ENCODE peak calls at places on chromosome 4, in eight cellular contexts. I is SK-N-SH; K is neural progenitor cell; F is CD8-positive, alpha-beta T cell; D is heart right ventricle; W is foreskin keratinocyte; A is A549; Y is PC-3. Q is an unnamed sample.

GRCh38 chr4:103786014-103786413 is 66.2 kb upstream of the TACR3 start:
- DNase-seq in I (peak; percentile 16), K (peak; percentile 74), F (no peak), D (no peak), W (no peak), A (peak; percentile 53), Y (peak; percentile 63), Q (no peak)

GRCh38 chr4:39054497-39054896 is 7.5 kb upstream of the KLHL5 start:
- DNase-seq in I (no peak), K (peak; percentile 65), F (no peak), D (no peak), W (no peak), A (no peak), Y (no peak), Q (no peak)

GRCh38 chr4:162645381-162645780 is 481.6 kb upstream of the FSTL5 start:
- DNase-seq in I (no peak), K (peak; percentile 39), F (no peak), D (no peak), W (no peak), A (peak; percentile 23), Y (no peak), Q (no peak)

GRCh38 chr4:52957220-52957686 is 95.1 kb downstream of the RASL11B start:
- DNase-seq in I (peak; percentile 40), K (peak; percentile 66), F (no peak), D (peak; percentile 21), W (no peak), A (no peak), Y (no peak), Q (no peak)

GRCh38 chr4:5965225-5965624 is 53.0 kb downstream of the C4orf50 start:
- DNase-seq in I (no peak), K (no peak), F (no peak), D (no peak), W (no peak), A (no peak), Y (no peak), Q (peak; percentile 24)

GRCh38 chr4:183347586-183347985 is 25.4 kb upstream of the CLDN24 start:
- DNase-seq in I (no peak), K (no peak), F (no peak), D (no peak), W (no peak), A (no peak), Y (no peak), Q (no peak)

GRCh38 chr4:186699298-186699697 is 24.4 kb downstream of the FAT1 start:
- DNase-seq in I (no peak), K (no peak), F (no peak), D (no peak), W (peak; percentile 72), A (no peak), Y (peak; percentile 37), Q (no peak)

GRCh38 chr4:155974476-155974749 is 20.7 kb upstream of the CTSO start:
- DNase-seq in I (no peak), K (no peak), F (no peak), D (no peak), W (no peak), A (no peak), Y (no peak), Q (no peak)

GRCh38 chr4:17324431-17324830 is 187.5 kb downstream of the QDPR start:
- DNase-seq in I (peak; percentile 59), K (peak; percentile 67), F (peak; percentile 41), D (peak; percentile 69), W (no peak), A (peak; percentile 18), Y (peak; percentile 43), Q (no peak)

GRCh38 chr4:158410272-158410671 is 111.4 kb upstream of the RXFP1 start:
- DNase-seq in I (no peak), K (peak; percentile 5), F (no peak), D (no peak), W (peak; percentile 24), A (peak; percentile 24), Y (peak; percentile 45), Q (no peak)

GRCh38 chr4:15438939-15439524 is 11.2 kb downstream of the C1QTNF7 start:
- DNase-seq in I (no peak), K (no peak), F (no peak), D (no peak), W (peak; percentile 47), A (no peak), Y (no peak), Q (no peak)

GRCh38 chr4:183403486-183403885 is 41.0 kb upstream of the CDKN2AIP start:
- DNase-seq in I (no peak), K (no peak), F (no peak), D (no peak), W (no peak), A (no peak), Y (no peak), Q (no peak)

GRCh38 chr4:73593631-73594241 is 26.5 kb downstream of the RASSF6 start:
- DNase-seq in I (no peak), K (peak; percentile 27), F (no peak), D (no peak), W (no peak), A (peak; percentile 44), Y (peak; percentile 76), Q (no peak)

GRCh38 chr4:5341151-5341925 is 290.1 kb downstream of the STK32B start:
- DNase-seq in I (no peak), K (no peak), F (no peak), D (no peak), W (no peak), A (no peak), Y (no peak), Q (no peak)

GRCh38 chr4:121472937-121473721 is 92.3 kb upstream of the QRFPR start:
- DNase-seq in I (no peak), K (no peak), F (no peak), D (no peak), W (no peak), A (no peak), Y (no peak), Q (no peak)

GRCh38 chr4:70688795-70689231 is 481 bp downstream of the UTP3 start:
- DNase-seq in I (peak; percentile 2), K (peak; percentile 17), F (peak; percentile 22), D (no peak), W (no peak), A (no peak), Y (no peak), Q (no peak)

DNA sequence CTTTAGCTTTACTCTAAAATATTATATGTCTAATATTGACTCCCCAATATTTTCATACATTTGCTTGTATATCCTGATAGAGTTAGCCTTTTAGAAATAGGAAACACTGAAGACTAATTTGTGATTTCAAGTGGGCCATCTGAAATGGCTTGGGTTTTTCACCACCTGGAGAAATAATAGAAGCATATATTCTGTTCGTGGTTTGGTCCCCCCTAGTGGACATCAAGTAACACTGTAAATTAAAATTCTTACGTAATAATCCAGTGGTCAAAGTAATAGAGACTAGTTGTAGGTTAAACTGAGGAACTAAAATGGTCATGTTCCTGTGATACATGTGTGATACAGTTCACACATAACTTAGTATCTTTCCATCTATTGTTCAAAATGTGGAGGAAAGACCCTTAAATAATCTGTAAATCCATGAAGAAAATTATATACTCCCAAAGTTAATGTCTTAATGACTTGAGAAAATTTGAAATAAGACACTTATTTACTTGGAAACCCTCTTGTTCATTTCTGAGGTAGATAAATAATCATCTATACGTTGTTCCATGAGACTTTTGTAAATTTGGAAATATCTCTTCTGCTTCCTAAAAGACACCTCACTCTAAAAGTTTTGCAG is 79.8 kb upstream of the SMARCAD1 start:
- DNase-seq in I (peak; percentile 52), K (peak; percentile 37), F (no peak), D (no peak), W (no peak), A (peak; percentile 49), Y (peak; percentile 33), Q (no peak)
- TF ChIP-seq CTCF in I (peak; percentile 78), K (peak; percentile 73), F (peak; percentile 29), D (peak; percentile 55), W (peak; percentile 72), A (peak; percentile 53), Y (peak; percentile 67), Q (peak; percentile 75)

GRCh38 chr4:40438384-40439026 is 103.4 kb downstream of the CHRNA9 start:
- DNase-seq in I (no peak), K (no peak), F (no peak), D (no peak), W (no peak), A (no peak), Y (no peak), Q (no peak)
- H3K4me1 ChIP-seq in I (no peaks in the 10 kb centered on the region), K (peaks cover 5% of the 10 kb centered on the region), F (peaks cover 14% of the 10 kb centered on the region), D (no peaks in the 10 kb centered on the region), W (no peaks in the 10 kb centered on the region), A (no peaks in the 10 kb centered on the region), Y (no peaks in the 10 kb centered on the region), Q (no peaks in the 10 kb centered on the region)

DNA sequence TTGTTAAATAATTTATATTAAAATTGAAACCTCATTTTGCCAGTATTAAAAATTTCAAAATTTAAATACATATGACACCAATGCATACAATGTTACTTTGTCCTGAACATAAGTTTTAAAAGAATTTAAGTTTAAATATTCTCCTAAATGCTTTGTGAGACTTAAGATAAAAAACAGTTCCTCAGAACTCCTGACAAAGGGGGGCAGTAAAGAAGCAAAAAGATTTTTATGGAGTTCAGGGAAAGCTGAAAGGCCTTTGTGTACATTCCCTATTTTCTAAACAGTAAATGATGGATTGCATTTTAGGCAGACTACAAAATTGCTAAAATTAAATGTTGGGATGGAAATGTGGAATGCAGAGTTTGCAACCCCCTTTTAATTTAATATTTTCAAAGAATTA is 81.8 kb downstream of the SNCA start:
- DNase-seq in I (no peak), K (no peak), F (no peak), D (no peak), W (no peak), A (no peak), Y (peak; percentile 15), Q (no peak)
- TF ChIP-seq CTCF in I (peak; percentile 47), K (peak; percentile 11), F (no peak), D (no peak), W (peak; percentile 35), A (no peak), Y (no peak), Q (no peak)

GRCh38 chr4:97774347-97774989 is 368.8 kb downstream of the STPG2 start:
- DNase-seq in I (no peak), K (no peak), F (no peak), D (no peak), W (no peak), A (no peak), Y (no peak), Q (no peak)
- H3K4me1 ChIP-seq in I (no peaks in the 10 kb centered on the region), K (no peaks in the 10 kb centered on the region), F (no peaks in the 10 kb centered on the region), D (no peaks in the 10 kb centered on the region), W (no peaks in the 10 kb centered on the region), A (no peaks in the 10 kb centered on the region), Y (no peaks in the 10 kb centered on the region), Q (no peaks in the 10 kb centered on the region)

GRCh38 chr4:8855781-8856245 is 15.8 kb downstream of the HMX1 start:
- DNase-seq in I (no peak), K (peak; percentile 91), F (no peak), D (no peak), W (no peak), A (no peak), Y (no peak), Q (no peak)
- TF ChIP-seq CTCF in I (no peak), K (peak; percentile 76), F (no peak), D (no peak), W (no peak), A (no peak), Y (no peak), Q (no peak)

GRCh38 chr4:80276922-80277321 is 10.5 kb downstream of the FGF5 start:
- DNase-seq in I (no peak), K (no peak), F (no peak), D (no peak), W (no peak), A (no peak), Y (no peak), Q (no peak)
- H3K4me1 ChIP-seq in I (peaks cover 8% of the 10 kb centered on the region), K (no peaks in the 10 kb centered on the region), F (no peaks in the 10 kb centered on the region), D (no peaks in the 10 kb centered on the region), W (no peaks in the 10 kb centered on the region), A (no peaks in the 10 kb centered on the region), Y (no peaks in the 10 kb centered on the region), Q (no peaks in the 10 kb centered on the region)